ENCODE peak calls at places on chromosomes 6 and 20, in six cellular contexts. A is NCI-H1105 treated with DMSO at 0.1 percent for 48 hours; H is stimulated activated CD4-positive, alpha-beta T cell treated with anti-CD3 and anti-CD28 coated beads, TNF-alpha, amount 100 ng/mL, for 48 hours; G is HFF-Myc; Y is activated CD4-positive, alpha-beta T cell treated with anti-CD3 and anti-CD28 coated beads for 36 hours; T is brain microvascular endothelial cell. J is an unnamed sample.

GRCh38 chr6:137403855-137404254 is 90.3 kb downstream of the OLIG3 start:
- DNase-seq in A (peak), H (no peak), G (no peak), Y (no peak), T (no peak), J (no peak)

GRCh38 chr20:54139188-54139587 is 34.6 kb downstream of the CYP24A1 start:
- DNase-seq in A (no peak), H (no peak), G (no peak), Y (no peak), T (no peak), J (no peak)

GRCh38 chr6:42236680-42237473 is 19.2 kb upstream of the MRPS10 start:
- DNase-seq in A (no peak), H (no peak), G (no peak), Y (peak), T (no peak), J (no peak)

GRCh38 chr6:166097914-166098522 is 69.6 kb downstream of the TBXT start:
- DNase-seq in A (peak), H (peak), G (no peak), Y (peak), T (peak), J (peak)

GRCh38 chr6:80468398-80468797 is 361.9 kb downstream of the BCKDHB start:
- DNase-seq in A (peak), H (no peak), G (no peak), Y (no peak), T (no peak), J (no peak)

GRCh38 chr20:50551288-50551687 is 41.1 kb downstream of the PTPN1 start:
- DNase-seq in A (peak), H (no peak), G (no peak), Y (peak), T (no peak), J (no peak)

GRCh38 chr6:24257282-24257681 is 100.6 kb downstream of the DCDC2 start:
- DNase-seq in A (peak), H (no peak), G (no peak), Y (no peak), T (no peak), J (no peak)

GRCh38 chr6:18976091-18976490 is 588.9 kb downstream of the RNF144B start:
- DNase-seq in A (no peak), H (no peak), G (no peak), Y (no peak), T (no peak), J (no peak)

GRCh38 chr6:109705258-109705657 is 14.2 kb downstream of the FIG4 start:
- DNase-seq in A (peak), H (peak), G (peak), Y (peak), T (peak), J (peak)

GRCh38 chr20:41619360-41620115 is 1.4 kb upstream of the CHD6 start:
- DNase-seq in A (peak), H (no peak), G (no peak), Y (no peak), T (no peak), J (no peak)

GRCh38 chr6:77463308-77463880 is at the start of gene HTR1B:
- DNase-seq in A (no peak), H (no peak), G (no peak), Y (no peak), T (no peak), J (no peak)

GRCh38 chr6:137950581-137950980 is 83.5 kb downstream of the TNFAIP3 start:
- DNase-seq in A (no peak), H (no peak), G (no peak), Y (no peak), T (no peak), J (no peak)

GRCh38 chr6:35731414-35731735 is 5.5 kb upstream of the ARMC12 start:
- DNase-seq in A (peak), H (peak), G (no peak), Y (peak), T (peak), J (peak)

GRCh38 chr6:84623956-84624680 is 140.3 kb downstream of the TBX18 start:
- DNase-seq in A (no peak), H (no peak), G (no peak), Y (no peak), T (peak), J (no peak)

GRCh38 chr20:55090301-55090700 is 614.9 kb downstream of the DOK5 start:
- DNase-seq in A (no peak), H (no peak), G (no peak), Y (no peak), T (no peak), J (no peak)

GRCh38 chr20:42024653-42025052 is 406.5 kb upstream of the CHD6 start:
- DNase-seq in A (no peak), H (no peak), G (no peak), Y (peak), T (no peak), J (no peak)

GRCh38 chr6:134065706-134066105 is 13.3 kb upstream of the SLC2A12 start:
- DNase-seq in A (no peak), H (no peak), G (no peak), Y (peak), T (no peak), J (no peak)

GRCh38 chr20:1894471-1894950 is 696 bp upstream of the SIRPA start:
- DNase-seq in A (peak), H (no peak), G (no peak), Y (peak), T (no peak), J (no peak)

GRCh38 chr6:3068329-3069223 is at the start of gene RIPK1:
- DNase-seq in A (peak), H (peak), G (no peak), Y (peak), T (peak), J (peak)

GRCh38 chr6:111565316-111566221 is 40.1 kb downstream of the TRAF3IP2 start:
- DNase-seq in A (peak), H (no peak), G (no peak), Y (peak), T (no peak), J (no peak)

GRCh38 chr20:6994452-6994851 is 227.0 kb downstream of the BMP2 start:
- DNase-seq in A (no peak), H (no peak), G (no peak), Y (no peak), T (peak), J (no peak)

GRCh38 chr6:16239090-16239797 is 857 bp downstream of the GMPR start:
- DNase-seq in A (peak), H (no peak), G (no peak), Y (peak), T (peak), J (no peak)

J was measured in activated effector memory CD4-positive, alpha-beta T cell treated with Interleukin-2 at 50 U/mL for 16 hours.